ENCODE peak calls at places on chromosomes 7 and 10, in four cellular contexts. Q, P, W and X are unnamed samples.

GRCh38 chr10:18238875-18239485 is 98.8 kb downstream of the CACNB2 start:
- DNase-seq in Q (no peak), P (no peak), W (peak; percentile 55), X (peak; percentile 56)

GRCh38 chr7:37150180-37150579 is 298.5 kb downstream of the ELMO1 start:
- DNase-seq in Q (peak; percentile 38), P (no peak), W (no peak), X (no peak)

GRCh38 chr7:143391462-143392404 is 10.6 kb downstream of the ZYX start:
- DNase-seq in Q (peak; percentile 55), P (peak; percentile 70), W (peak; percentile 81), X (peak; percentile 81)

GRCh38 chr10:125344573-125345121 is 184.3 kb upstream of the CTBP2 start:
- DNase-seq in Q (peak; percentile 78), P (no peak), W (no peak), X (no peak)

GRCh38 chr7:44633254-44634186 is 27.1 kb downstream of the OGDH start:
- DNase-seq in Q (peak; percentile 63), P (peak; percentile 86), W (peak; percentile 97), X (peak; percentile 99)

GRCh38 chr10:21318768-21319167 is 206.7 kb downstream of the SKIDA1 start:
- DNase-seq in Q (no peak), P (no peak), W (no peak), X (peak; percentile 31)

GRCh38 chr10:104472957-104473745 is 119.5 kb downstream of the CFAP58 start:
- DNase-seq in Q (no peak), P (no peak), W (no peak), X (peak; percentile 2)

GRCh38 chr7:139539231-139539630 is 15.7 kb downstream of the CLEC2L start:
- DNase-seq in Q (no peak), P (no peak), W (no peak), X (no peak)

GRCh38 chr10:86971146-86971991 is 3.1 kb downstream of the ADIRF start:
- DNase-seq in Q (peak; percentile 92), P (no peak), W (peak; percentile 89), X (peak; percentile 86)

GRCh38 chr10:34565934-34566333 is 249.2 kb downstream of the PARD3 start:
- DNase-seq in Q (no peak), P (no peak), W (peak; percentile 49), X (no peak)

GRCh38 chr10:97022616-97023015 is 163.1 kb downstream of the SLIT1 start:
- DNase-seq in Q (no peak), P (no peak), W (no peak), X (no peak)

GRCh38 chr7:122532406-122533269 is 166.3 kb downstream of the RNF133 start:
- DNase-seq in Q (no peak), P (no peak), W (peak; percentile 27), X (peak; percentile 24)
- TF ChIP-seq CTCF in Q (peak; percentile 13), P (peak; percentile 30), W (no peak), X (no peak)

GRCh38 chr10:12255048-12255447 is 59.1 kb downstream of the CDC123 start:
- DNase-seq in Q (no peak), P (no peak), W (no peak), X (peak; percentile 21)

GRCh38 chr10:12250181-12250580 is 54.2 kb downstream of the CDC123 start:
- DNase-seq in Q (no peak), P (no peak), W (no peak), X (no peak)

GRCh38 chr10:12252882-12253546 is 57.0 kb downstream of the CDC123 start:
- DNase-seq in Q (no peak), P (no peak), W (peak; percentile 12), X (no peak)

DNA sequence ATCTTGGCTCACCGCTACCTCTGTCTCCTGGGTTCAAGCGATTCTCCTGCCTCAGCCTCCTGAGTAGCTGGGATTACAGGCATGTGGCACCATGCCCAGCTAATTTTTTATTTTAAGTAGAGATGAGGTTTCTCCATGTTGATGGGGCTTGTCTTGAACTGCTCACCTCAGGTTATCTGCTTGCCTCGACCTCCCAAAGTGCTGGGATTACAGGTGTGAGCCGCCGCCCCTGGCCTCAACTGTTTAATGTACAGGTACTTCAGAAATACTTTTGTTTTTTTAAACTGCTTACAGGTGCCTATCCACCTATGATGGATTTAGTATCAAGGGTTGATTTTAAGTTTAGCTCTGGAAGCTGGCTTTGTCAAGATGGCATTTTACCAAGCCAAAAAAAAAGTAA is 55.6 kb downstream of the CDC123 start:
- DNase-seq in Q (no peak), P (no peak), W (no peak), X (no peak)
- TF ChIP-seq CTCF in Q (no peak), P (no peak), W (no peak), X (no peak)

GRCh38 chr7:65731129-65731528 is 141.7 kb upstream of the VKORC1L1 start:
- DNase-seq in Q (no peak), P (no peak), W (no peak), X (no peak)

DNA sequence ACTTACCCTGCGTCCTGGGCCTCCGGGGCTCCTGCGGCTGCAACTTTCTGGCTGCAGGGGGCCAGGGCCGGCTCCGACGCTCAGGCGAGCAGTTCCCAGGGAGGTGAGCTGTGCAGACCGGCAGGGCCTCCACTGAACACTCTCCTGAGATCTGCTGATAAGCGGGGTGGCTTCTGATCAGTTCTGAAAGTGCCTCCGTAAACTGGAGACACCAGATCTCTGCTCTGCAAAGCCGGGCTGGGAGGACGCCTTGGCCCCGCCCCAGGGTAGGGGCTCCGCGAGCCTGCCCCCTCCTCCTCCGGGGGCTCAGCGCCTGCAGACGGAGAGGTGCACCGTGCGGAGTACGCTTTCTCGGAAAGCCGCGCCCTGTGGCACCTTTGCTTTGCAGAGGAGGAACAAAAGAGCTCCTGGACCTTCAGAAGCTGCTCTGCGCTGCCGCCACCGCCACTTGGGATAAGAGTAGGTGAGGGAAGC is 141.3 kb upstream of the VKORC1L1 start:
- DNase-seq in Q (no peak), P (no peak), W (peak; percentile 16), X (peak; percentile 23)
- TF ChIP-seq CTCF in Q (no peak), P (peak; percentile 47), W (peak; percentile 43), X (peak; percentile 47)

DNA sequence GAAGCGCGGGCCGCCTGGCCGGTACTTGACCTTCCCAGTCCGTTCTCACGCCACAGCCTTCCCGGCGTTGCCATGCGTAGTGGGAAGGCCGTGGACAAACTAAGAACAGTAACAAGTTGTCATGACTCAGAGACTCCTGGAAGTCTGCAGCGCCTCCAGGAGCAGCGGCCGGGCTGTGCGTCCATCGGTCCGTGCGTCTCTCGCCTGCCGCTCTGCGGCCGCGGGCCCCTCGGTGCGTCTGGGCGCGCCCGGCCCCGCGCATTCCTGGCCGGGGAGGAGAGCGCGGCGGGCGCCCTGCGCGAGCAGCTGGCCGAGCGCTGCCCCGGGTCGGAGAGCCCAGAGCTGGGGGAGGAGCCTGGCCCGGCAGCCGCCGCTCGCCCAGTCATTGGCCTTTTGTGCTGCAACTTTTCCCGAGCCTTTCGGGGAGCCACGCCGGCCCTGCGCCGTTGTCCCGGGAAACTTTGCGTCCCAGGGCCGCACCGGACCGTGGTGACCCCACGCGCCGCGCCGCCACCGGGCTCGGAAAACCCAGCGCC is 123.7 kb downstream of the TACC2 start:
- DNase-seq in Q (peak; percentile 80), P (peak; percentile 82), W (peak; percentile 95), X (peak; percentile 97)
- TF ChIP-seq CTCF in Q (peak; percentile 13), P (peak; percentile 44), W (peak; percentile 52), X (peak; percentile 27)

GRCh38 chr7:155261031-155261985 is 36.4 kb upstream of the INSIG1 start:
- DNase-seq in Q (no peak), P (no peak), W (no peak), X (no peak)
- TF ChIP-seq CTCF in Q (no peak), P (no peak), W (no peak), X (no peak)

DNA sequence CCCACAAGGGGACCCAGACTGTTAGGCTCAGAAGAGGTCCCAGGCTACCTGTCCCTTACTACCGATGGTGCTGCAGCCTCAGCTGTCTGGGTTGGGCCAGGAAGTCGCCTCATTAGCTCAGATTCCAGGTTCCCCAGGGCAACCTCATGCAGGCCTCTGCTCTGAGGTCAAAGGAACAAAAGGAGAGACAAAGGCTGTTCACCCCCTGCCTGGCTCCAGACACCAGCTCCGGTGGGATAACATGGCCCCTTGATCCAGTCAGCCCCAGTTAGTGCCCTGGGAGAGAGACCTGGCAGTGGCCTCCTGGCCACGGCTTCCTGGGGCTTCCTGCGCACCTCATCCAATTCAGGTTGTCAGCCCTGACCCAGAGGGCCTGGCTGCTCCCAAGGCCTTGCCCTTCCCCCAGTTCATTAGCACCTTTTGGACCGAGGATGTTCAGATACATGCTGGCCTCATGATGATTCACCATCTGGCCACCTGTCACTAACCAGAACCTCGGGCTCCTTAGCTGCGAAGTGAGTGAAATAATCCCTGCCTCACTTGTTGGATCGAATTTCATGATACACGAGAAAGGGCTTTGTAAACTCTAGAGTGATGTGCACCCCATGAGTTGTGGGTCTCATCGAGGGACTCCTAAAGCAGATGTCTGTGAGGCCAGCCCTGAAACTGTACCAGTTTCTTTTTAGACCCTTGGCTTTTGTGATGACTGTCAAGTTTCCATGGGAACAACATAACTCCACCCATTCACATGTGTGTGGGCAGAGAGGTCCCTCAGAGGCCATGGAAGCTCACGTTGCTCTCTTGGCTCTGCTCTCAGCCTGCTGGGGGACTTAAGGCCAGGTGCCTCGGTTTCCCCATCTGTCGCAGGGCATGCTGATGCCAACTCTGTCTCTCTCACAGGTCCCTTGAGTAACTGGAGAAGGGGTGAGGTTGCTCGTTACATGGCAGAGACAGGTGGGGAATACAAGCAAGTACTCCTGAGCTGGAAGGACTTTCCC is 79.5 kb upstream of the PCBD1 start:
- DNase-seq in Q (no peak), P (peak; percentile 34), W (peak; percentile 12), X (no peak)
- TF ChIP-seq CTCF in Q (no peak), P (no peak), W (no peak), X (no peak)

GRCh38 chr7:31476073-31476745 is 37.7 kb upstream of the ITPRID1 start:
- DNase-seq in Q (no peak), P (no peak), W (no peak), X (no peak)
- TF ChIP-seq CTCF in Q (no peak), P (peak; percentile 27), W (no peak), X (no peak)

GRCh38 chr7:64599341-64599740 is 36.5 kb upstream of the ZNF680 start:
- DNase-seq in Q (no peak), P (no peak), W (no peak), X (no peak)
- TF ChIP-seq CTCF in Q (no peak), P (no peak), W (no peak), X (no peak)

GRCh38 chr7:42691030-42691639 is 220.7 kb downstream of the C7orf25 start:
- DNase-seq in Q (peak; percentile 27), P (peak; percentile 8), W (peak; percentile 72), X (peak; percentile 72)
- TF ChIP-seq CTCF in Q (no peak), P (peak; percentile 75), W (peak; percentile 77), X (peak; percentile 77)

GRCh38 chr7:33762153-33762902 is 143.0 kb upstream of the BMPER start:
- DNase-seq in Q (no peak), P (no peak), W (no peak), X (no peak)
- TF ChIP-seq CTCF in Q (no peak), P (peak; percentile 14), W (no peak), X (no peak)